ENCODE peak calls at places on chromosomes 5 and 9, in seven cellular contexts. One of them, this sample, is unnamed.

GRCh38 chr5:37569466-37569865 is 190.3 kb downstream of the WDR70 start:
- DNase-seq in GM12878: no peak
- DNase-seq in GM23248: no peak
- DNase-seq in MM.1S: no peak
- DNase-seq in IMR-90: no peak
- DNase-seq in mammary epithelial cell: no peak
- DNase-seq in neural progenitor cell: no peak
- DNase-seq in this sample: no peak

GRCh38 chr5:43171926-43172325 is 20.1 kb upstream of the NIM1K start:
- DNase-seq in GM12878: no peak
- DNase-seq in GM23248: peak
- DNase-seq in MM.1S: no peak
- DNase-seq in IMR-90: peak
- DNase-seq in mammary epithelial cell: no peak
- DNase-seq in neural progenitor cell: no peak
- DNase-seq in this sample: no peak

GRCh38 chr5:135033866-135034185 is 202 bp downstream of the PITX1 start:
- DNase-seq in GM12878: no peak
- DNase-seq in GM23248: peak
- DNase-seq in MM.1S: no peak
- DNase-seq in IMR-90: no peak
- DNase-seq in mammary epithelial cell: no peak
- DNase-seq in neural progenitor cell: peak
- DNase-seq in this sample: no peak

GRCh38 chr5:78547731-78548189 is 100.8 kb downstream of the LHFPL2 start:
- DNase-seq in GM12878: no peak
- DNase-seq in GM23248: peak
- DNase-seq in MM.1S: no peak
- DNase-seq in IMR-90: peak
- DNase-seq in mammary epithelial cell: no peak
- DNase-seq in neural progenitor cell: no peak
- DNase-seq in this sample: peak

GRCh38 chr9:30075451-30076199 is 2308.8 kb upstream of the ACO1 start:
- DNase-seq in GM12878: peak
- DNase-seq in GM23248: no peak
- DNase-seq in MM.1S: peak
- DNase-seq in IMR-90: no peak
- DNase-seq in mammary epithelial cell: peak
- DNase-seq in neural progenitor cell: no peak
- DNase-seq in this sample: no peak

GRCh38 chr5:5326126-5326758 is 96.2 kb upstream of the ICE1 start:
- DNase-seq in GM12878: no peak
- DNase-seq in GM23248: no peak
- DNase-seq in MM.1S: no peak
- DNase-seq in IMR-90: no peak
- DNase-seq in mammary epithelial cell: no peak
- DNase-seq in neural progenitor cell: peak
- DNase-seq in this sample: peak

GRCh38 chr9:21395778-21396717 is 10.8 kb upstream of the IFNA2 start:
- DNase-seq in GM12878: no peak
- DNase-seq in GM23248: peak
- DNase-seq in MM.1S: no peak
- DNase-seq in IMR-90: no peak
- DNase-seq in mammary epithelial cell: no peak
- DNase-seq in neural progenitor cell: peak
- DNase-seq in this sample: peak

GRCh38 chr5:81334304-81335061 is 33.1 kb downstream of the ZCCHC9 start:
- DNase-seq in GM12878: no peak
- DNase-seq in GM23248: no peak
- DNase-seq in MM.1S: no peak
- DNase-seq in IMR-90: no peak
- DNase-seq in mammary epithelial cell: no peak
- DNase-seq in neural progenitor cell: no peak
- DNase-seq in this sample: no peak

GRCh38 chr5:57225553-57225952 is 51.7 kb downstream of the GPBP1 start:
- DNase-seq in GM12878: no peak
- DNase-seq in GM23248: no peak
- DNase-seq in MM.1S: no peak
- DNase-seq in IMR-90: no peak
- DNase-seq in mammary epithelial cell: no peak
- DNase-seq in neural progenitor cell: no peak
- DNase-seq in this sample: no peak

GRCh38 chr9:11149065-11149464 is 536.3 kb upstream of the PTPRD start:
- DNase-seq in GM12878: no peak
- DNase-seq in GM23248: no peak
- DNase-seq in MM.1S: no peak
- DNase-seq in IMR-90: no peak
- DNase-seq in mammary epithelial cell: no peak
- DNase-seq in neural progenitor cell: peak
- DNase-seq in this sample: no peak

GRCh38 chr5:41517909-41518308 is 7.5 kb upstream of the PLCXD3 start:
- DNase-seq in GM12878: no peak
- DNase-seq in GM23248: peak
- DNase-seq in MM.1S: peak
- DNase-seq in IMR-90: peak
- DNase-seq in mammary epithelial cell: no peak
- DNase-seq in neural progenitor cell: no peak
- DNase-seq in this sample: peak

GRCh38 chr9:37624073-37624472 is 26.7 kb upstream of the FRMPD1 start:
- DNase-seq in GM12878: no peak
- DNase-seq in GM23248: no peak
- DNase-seq in MM.1S: no peak
- DNase-seq in IMR-90: no peak
- DNase-seq in mammary epithelial cell: no peak
- DNase-seq in neural progenitor cell: no peak
- DNase-seq in this sample: no peak

GRCh38 chr5:103407399-103407798 is 148.8 kb downstream of the MACIR start:
- DNase-seq in GM12878: no peak
- DNase-seq in GM23248: peak
- DNase-seq in MM.1S: no peak
- DNase-seq in IMR-90: peak
- DNase-seq in mammary epithelial cell: no peak
- DNase-seq in neural progenitor cell: no peak
- DNase-seq in this sample: peak

GRCh38 chr9:95793924-95794828 is 81.3 kb upstream of the ERCC6L2 start:
- DNase-seq in GM12878: no peak
- DNase-seq in GM23248: peak
- DNase-seq in MM.1S: no peak
- DNase-seq in IMR-90: peak
- DNase-seq in mammary epithelial cell: peak
- DNase-seq in neural progenitor cell: no peak
- DNase-seq in this sample: peak

GRCh38 chr9:129239946-129240490 is 62.0 kb upstream of the IER5L start:
- DNase-seq in GM12878: no peak
- DNase-seq in GM23248: no peak
- DNase-seq in MM.1S: no peak
- DNase-seq in IMR-90: no peak
- DNase-seq in mammary epithelial cell: no peak
- DNase-seq in neural progenitor cell: no peak
- DNase-seq in this sample: no peak

GRCh38 chr9:15606667-15607472 is 54.0 kb downstream of the CCDC171 start:
- DNase-seq in GM12878: no peak
- DNase-seq in GM23248: peak
- DNase-seq in MM.1S: peak
- DNase-seq in IMR-90: peak
- DNase-seq in mammary epithelial cell: peak
- DNase-seq in neural progenitor cell: peak
- DNase-seq in this sample: peak
- H3K9ac ChIP-seq in GM12878: no peak
- H3K9ac ChIP-seq in GM23248: no peak
- H3K9ac ChIP-seq in MM.1S: no peak
- H3K9ac ChIP-seq in IMR-90: no peak
- H3K9ac ChIP-seq in mammary epithelial cell: no peak
- H3K9ac ChIP-seq in neural progenitor cell: no peak
- H3K9ac ChIP-seq in this sample: no peak

GRCh38 chr5:58491216-58491892 is at the start of gene GAPT:
- DNase-seq in GM12878: peak
- DNase-seq in GM23248: no peak
- DNase-seq in MM.1S: no peak
- DNase-seq in IMR-90: no peak
- DNase-seq in mammary epithelial cell: no peak
- DNase-seq in neural progenitor cell: no peak
- DNase-seq in this sample: no peak
- H3K4me2 ChIP-seq in GM12878: no peak
- H3K4me2 ChIP-seq in GM23248: no peak
- H3K4me2 ChIP-seq in MM.1S: no peak
- H3K4me2 ChIP-seq in IMR-90: no peak
- H3K4me2 ChIP-seq in mammary epithelial cell: no peak
- H3K4me2 ChIP-seq in neural progenitor cell: peak
- H3K4me2 ChIP-seq in this sample: no peak

GRCh38 chr9:107274096-107274495 is 9.0 kb upstream of the RAD23B start:
- DNase-seq in GM12878: no peak
- DNase-seq in GM23248: no peak
- DNase-seq in MM.1S: no peak
- DNase-seq in IMR-90: no peak
- DNase-seq in mammary epithelial cell: no peak
- DNase-seq in neural progenitor cell: no peak
- DNase-seq in this sample: no peak
- H2AFZ ChIP-seq in GM12878: peak
- H2AFZ ChIP-seq in GM23248: no peak
- H2AFZ ChIP-seq in MM.1S: no peak
- H2AFZ ChIP-seq in IMR-90: peak
- H2AFZ ChIP-seq in mammary epithelial cell: no peak
- H2AFZ ChIP-seq in neural progenitor cell: no peak
- H2AFZ ChIP-seq in this sample: no peak

DNA sequence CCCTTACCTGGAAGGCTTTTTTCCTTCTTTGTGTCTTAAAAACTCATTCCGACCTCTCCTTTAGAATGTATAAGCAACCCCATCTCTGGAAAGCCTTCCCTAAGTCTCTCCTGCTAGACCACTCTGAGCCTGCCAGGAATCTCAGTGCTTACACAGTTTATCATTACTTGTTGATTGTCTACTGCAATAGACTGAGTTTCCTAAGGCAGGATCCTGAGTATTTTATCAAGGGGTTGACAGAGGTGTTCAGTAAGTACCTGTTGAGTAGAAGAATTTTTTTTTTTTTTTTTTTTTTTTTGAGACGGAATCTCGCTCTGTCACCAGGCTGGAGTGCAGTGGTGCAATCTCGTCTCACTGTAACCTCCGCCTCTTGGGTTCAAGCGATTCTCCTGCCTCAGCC is 2.6 kb upstream of the TJP2 start:
- DNase-seq in GM12878: no peak
- DNase-seq in GM23248: no peak
- DNase-seq in MM.1S: no peak
- DNase-seq in IMR-90: no peak
- DNase-seq in mammary epithelial cell: no peak
- DNase-seq in neural progenitor cell: no peak
- DNase-seq in this sample: no peak
- H3K9ac ChIP-seq in GM12878: no peak
- H3K9ac ChIP-seq in GM23248: no peak
- H3K9ac ChIP-seq in MM.1S: no peak
- H3K9ac ChIP-seq in IMR-90: no peak
- H3K9ac ChIP-seq in mammary epithelial cell: peak
- H3K9ac ChIP-seq in neural progenitor cell: no peak
- H3K9ac ChIP-seq in this sample: no peak

This sample was measured in fibroblast of lung.